ENCODE peak calls at places on chromosomes 11 and 22, in ten cellular contexts. R is IMR-90, Y is DND-41, P is lower lobe of right lung, N is tibial artery, W is ovary, I is GM23248, O is lung, D is sigmoid colon, G is neuronal stem cell. Z is an unnamed sample. For H3K4me1, the result is how much of the 10 kb centered on the place peaks cover.

GRCh38 chr22:18068381-18068988 is 9.3 kb upstream of the PEX26 start:
- DNase-seq in R (peak), Y (no peak), P (no peak), N (peak), W (peak), I (peak), O (no peak), D (no peak), G (no peak), Z (no peak)

GRCh38 chr22:38858492-38858891 is 13.5 kb downstream of the CBX6 start:
- DNase-seq in R (no peak), Y (no peak), P (no peak), N (no peak), W (no peak), I (no peak), O (no peak), D (peak), G (no peak), Z (no peak)

GRCh38 chr11:59766542-59766941 is 11.4 kb downstream of the STX3 start:
- DNase-seq in R (no peak), Y (no peak), P (no peak), N (no peak), W (no peak), I (no peak), O (no peak), D (no peak), G (no peak), Z (no peak)

GRCh38 chr22:31739795-31740201 is 10.1 kb downstream of the PRR14L start:
- DNase-seq in R (no peak), Y (no peak), P (no peak), N (no peak), W (no peak), I (no peak), O (no peak), D (no peak), G (no peak), Z (no peak)

GRCh38 chr22:46754110-46754799 is 8.2 kb upstream of the TBC1D22A start:
- DNase-seq in R (peak), Y (no peak), P (peak), N (peak), W (peak), I (peak), O (peak), D (peak), G (no peak), Z (peak)

GRCh38 chr11:36361901-36362391 is 65.9 kb downstream of the PRR5L start:
- DNase-seq in R (peak), Y (no peak), P (peak), N (peak), W (no peak), I (peak), O (no peak), D (no peak), G (no peak), Z (peak)

GRCh38 chr11:93591247-93591898 is 48.2 kb upstream of the SMCO4 start:
- DNase-seq in R (peak), Y (peak), P (no peak), N (no peak), W (no peak), I (peak), O (no peak), D (no peak), G (no peak), Z (no peak)

GRCh38 chr11:59923813-59924212 is 14.4 kb upstream of the OOSP1 start:
- DNase-seq in R (no peak), Y (peak), P (no peak), N (no peak), W (no peak), I (no peak), O (no peak), D (no peak), G (no peak), Z (no peak)

GRCh38 chr11:64132388-64132771 is 33.5 kb downstream of the MACROD1 start:
- DNase-seq in R (no peak), Y (no peak), P (no peak), N (no peak), W (no peak), I (no peak), O (no peak), D (no peak), G (no peak), Z (no peak)

GRCh38 chr11:66744485-66745355 is 15.7 kb upstream of the SPTBN2 start:
- DNase-seq in R (peak), Y (peak), P (peak), N (peak), W (peak), I (peak), O (peak), D (peak), G (peak), Z (peak)
- H3K4me3 ChIP-seq in R (peak), Y (peak), P (peak), N (peak), W (peak), I (peak), O (peak), D (peak), G (peak), Z (peak)

DNA sequence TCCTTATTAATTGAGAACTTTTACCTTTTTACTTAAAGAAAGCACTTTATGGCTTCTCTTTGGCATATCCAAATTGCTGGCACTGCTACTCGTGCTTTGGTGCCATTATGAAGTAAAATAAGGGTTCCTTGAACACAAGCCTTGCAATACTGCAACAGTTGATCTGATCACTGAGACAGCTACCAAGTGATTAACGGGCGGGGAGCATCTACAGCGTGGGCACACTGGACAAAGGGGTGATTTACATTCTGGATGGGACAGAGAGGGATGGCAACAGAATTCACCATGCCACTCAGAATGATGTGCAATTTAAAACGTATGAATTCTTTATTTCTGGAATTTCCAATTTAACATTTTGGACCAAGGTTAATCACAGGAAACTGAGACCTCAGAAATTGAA is 7.7 kb downstream of the CHRDL2 start:
- DNase-seq in R (no peak), Y (no peak), P (no peak), N (no peak), W (no peak), I (no peak), O (no peak), D (no peak), G (no peak), Z (no peak)
- H3K27ac ChIP-seq in R (no peak), Y (no peak), P (no peak), N (no peak), W (no peak), I (no peak), O (no peak), D (peak), G (no peak), Z (no peak)

DNA sequence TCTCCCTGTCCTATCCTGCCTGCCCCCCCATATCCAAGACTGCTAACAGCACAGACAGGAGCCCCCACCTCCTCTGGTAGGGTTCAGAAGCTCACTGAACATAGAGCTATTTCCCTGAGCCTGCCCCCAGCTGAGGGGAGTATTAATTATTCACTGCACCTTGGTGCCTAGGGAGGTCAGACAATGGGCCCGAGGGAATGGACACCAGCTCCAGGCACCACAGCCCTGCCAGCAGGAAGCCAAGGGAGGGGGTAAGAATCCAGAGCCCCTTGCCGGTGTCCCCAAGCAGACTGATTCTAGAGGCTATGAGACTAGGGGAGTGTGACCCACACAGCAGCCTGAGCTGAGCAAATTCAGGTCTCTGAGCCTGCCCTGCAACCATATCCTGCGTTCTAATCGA is 3.1 kb downstream of the GDPD5 start:
- DNase-seq in R (no peak), Y (no peak), P (no peak), N (no peak), W (no peak), I (no peak), O (no peak), D (no peak), G (no peak), Z (no peak)
- H3K4me1 ChIP-seq in R (under half), Y (under half), P (under half), N (under half), W (under half), I (under half), O (under half), D (under half), G (under half), Z (under half)

DNA sequence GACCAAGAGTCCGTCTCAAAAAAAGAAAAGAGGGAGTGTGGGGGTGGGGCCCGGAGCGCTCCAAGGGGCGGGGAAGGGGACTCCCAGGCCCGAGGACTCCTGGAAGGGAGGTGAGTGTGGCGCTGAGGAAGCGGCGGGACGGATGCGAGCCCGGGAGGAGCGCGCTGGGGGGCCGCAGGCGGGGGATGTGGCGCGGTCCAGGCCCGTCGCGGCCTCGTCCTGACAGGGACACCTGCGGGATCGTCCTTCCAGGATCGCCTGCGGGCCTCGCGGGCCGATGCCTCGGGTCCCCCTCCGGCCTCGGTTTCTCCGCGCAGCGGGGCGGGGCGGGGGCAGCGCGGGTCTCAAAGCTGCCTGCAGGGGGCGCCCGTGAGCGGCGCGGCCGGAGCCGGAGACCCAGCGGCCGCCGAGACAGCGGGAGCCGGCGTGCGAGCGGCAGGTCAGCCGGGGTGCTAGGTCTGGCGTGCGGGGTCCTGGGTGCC is 3.8 kb upstream of the ADORA2A start:
- DNase-seq in R (no peak), Y (no peak), P (peak), N (no peak), W (peak), I (peak), O (peak), D (peak), G (peak), Z (peak)
- H3K4me3 ChIP-seq in R (peak), Y (no peak), P (peak), N (peak), W (peak), I (peak), O (peak), D (peak), G (peak), Z (peak)

GRCh38 chr22:16922076-16922475 is 85.9 kb downstream of the GAB4 start:
- DNase-seq in R (no peak), Y (no peak), P (no peak), N (no peak), W (no peak), I (no peak), O (no peak), D (no peak), G (no peak), Z (no peak)
- H3K27ac ChIP-seq in R (no peak), Y (no peak), P (no peak), N (no peak), W (no peak), I (no peak), O (no peak), D (no peak), G (no peak), Z (no peak)

DNA sequence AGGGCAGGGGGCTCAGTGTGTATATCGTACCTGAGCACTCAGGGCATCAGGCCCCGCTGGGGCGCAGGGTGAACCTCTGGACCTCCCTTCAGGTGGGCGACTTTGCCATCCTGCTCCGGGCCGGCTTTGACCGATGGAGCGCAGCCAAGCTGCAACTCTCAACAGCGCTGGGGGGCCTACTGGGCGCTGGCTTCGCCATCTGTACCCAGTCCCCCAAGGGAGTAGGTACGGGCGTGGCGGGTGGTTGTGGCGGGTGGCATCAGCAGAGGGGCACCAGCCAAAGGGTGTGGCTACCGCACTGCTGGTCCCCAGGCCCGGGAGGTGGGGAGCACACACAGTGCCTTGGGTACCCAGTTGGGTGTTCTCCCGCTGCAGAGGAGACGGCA is 6.3 kb downstream of the SLC39A13 start:
- DNase-seq in R (no peak), Y (no peak), P (no peak), N (peak), W (no peak), I (no peak), O (no peak), D (peak), G (no peak), Z (peak)
- H3K4me1 ChIP-seq in R (half or more), Y (under half), P (under half), N (half or more), W (under half), I (half or more), O (under half), D (under half), G (under half), Z (under half)

Z was measured in right cardiac atrium.